ENCODE peak calls at places on chromosomes 1 and 21, in nine cellular contexts. X is left ventricle myocardium inferior; N is prostate gland; P is CD8-positive, alpha-beta memory T cell; T is colonic mucosa; R is K562; B is Panc1; D is mesendoderm; Z is sigmoid colon. M is an unnamed sample. For H3K4me1 and H3K27me3, the result is how much of the 10 kb centered on the place peaks cover.

GRCh38 chr1:15902882-15903281 is 55.4 kb downstream of the SPEN start:
- DNase-seq in X (no peak), N (no peak), P (no peak), T (no peak), R (no peak), B (peak), D (no peak), Z (no peak), M (no peak)

GRCh38 chr1:224433671-224434446 is 738 bp downstream of the WDR26 start:
- DNase-seq in X (peak), N (peak), P (peak), T (peak), R (no peak), B (no peak), D (peak), Z (peak), M (peak)

GRCh38 chr1:160672789-160673695 is 26.2 kb upstream of the SLAMF1 start:
- DNase-seq in X (no peak), N (no peak), P (no peak), T (no peak), R (no peak), B (no peak), D (no peak), Z (no peak), M (no peak)

GRCh38 chr1:85584264-85584781 is 3.8 kb downstream of the CCN1 start:
- DNase-seq in X (no peak), N (no peak), P (no peak), T (no peak), R (no peak), B (peak), D (peak), Z (no peak), M (no peak)

GRCh38 chr1:97925161-97925560 is 4.3 kb upstream of the DPYD start:
- DNase-seq in X (no peak), N (no peak), P (no peak), T (no peak), R (no peak), B (no peak), D (peak), Z (no peak), M (no peak)

GRCh38 chr21:25569084-25569483 is 38.2 kb downstream of the MRPL39 start:
- DNase-seq in X (no peak), N (no peak), P (no peak), T (no peak), R (no peak), B (no peak), D (no peak), Z (no peak), M (no peak)

GRCh38 chr1:93666613-93667384 is 14.8 kb downstream of the BCAR3 start:
- DNase-seq in X (no peak), N (peak), P (no peak), T (no peak), R (no peak), B (no peak), D (peak), Z (peak), M (no peak)

GRCh38 chr1:187936667-187937066 is 1107.9 kb downstream of the PLA2G4A start:
- DNase-seq in X (no peak), N (no peak), P (no peak), T (no peak), R (no peak), B (no peak), D (no peak), Z (no peak), M (no peak)

GRCh38 chr1:14970115-14970798 is 183.3 kb upstream of the TMEM51 start:
- DNase-seq in X (peak), N (no peak), P (no peak), T (peak), R (peak), B (peak), D (peak), Z (peak), M (peak)

GRCh38 chr1:156101880-156102279 is 12.6 kb upstream of the LMNA start:
- DNase-seq in X (peak), N (no peak), P (no peak), T (peak), R (no peak), B (no peak), D (no peak), Z (peak), M (peak)

GRCh38 chr1:156098782-156099181 is 15.7 kb upstream of the LMNA start:
- DNase-seq in X (no peak), N (no peak), P (no peak), T (no peak), R (no peak), B (no peak), D (no peak), Z (no peak), M (no peak)

GRCh38 chr1:156099282-156099681 is 15.2 kb upstream of the LMNA start:
- DNase-seq in X (no peak), N (no peak), P (no peak), T (no peak), R (no peak), B (no peak), D (no peak), Z (no peak), M (no peak)

GRCh38 chr1:156102634-156103511 is 11.6 kb upstream of the LMNA start:
- DNase-seq in X (no peak), N (no peak), P (no peak), T (peak), R (no peak), B (no peak), D (no peak), Z (peak), M (peak)

GRCh38 chr1:156100205-156100995 is 14.1 kb upstream of the LMNA start:
- DNase-seq in X (no peak), N (no peak), P (no peak), T (no peak), R (no peak), B (no peak), D (no peak), Z (no peak), M (no peak)
- H3K4me1 ChIP-seq in X (half or more), N (under half), P (under half), T (under half), R (under half), B (under half), D (under half), Z (under half), M (under half)

GRCh38 chr1:165566091-165566490 is 22.3 kb downstream of the LRRC52 start:
- DNase-seq in X (no peak), N (no peak), P (no peak), T (no peak), R (no peak), B (no peak), D (no peak), Z (no peak), M (no peak)
- H3K27me3 ChIP-seq in X (under half), N (under half), P (under half), T (under half), R (under half), B (under half), D (under half), Z (under half), M (under half)

GRCh38 chr1:90919900-90920299 is 101.9 kb downstream of the ZNF644 start:
- DNase-seq in X (no peak), N (no peak), P (no peak), T (no peak), R (no peak), B (no peak), D (no peak), Z (no peak), M (no peak)
- H3K4me1 ChIP-seq in X (half or more), N (under half), P (under half), T (under half), R (under half), B (under half), D (under half), Z (under half), M (under half)

DNA sequence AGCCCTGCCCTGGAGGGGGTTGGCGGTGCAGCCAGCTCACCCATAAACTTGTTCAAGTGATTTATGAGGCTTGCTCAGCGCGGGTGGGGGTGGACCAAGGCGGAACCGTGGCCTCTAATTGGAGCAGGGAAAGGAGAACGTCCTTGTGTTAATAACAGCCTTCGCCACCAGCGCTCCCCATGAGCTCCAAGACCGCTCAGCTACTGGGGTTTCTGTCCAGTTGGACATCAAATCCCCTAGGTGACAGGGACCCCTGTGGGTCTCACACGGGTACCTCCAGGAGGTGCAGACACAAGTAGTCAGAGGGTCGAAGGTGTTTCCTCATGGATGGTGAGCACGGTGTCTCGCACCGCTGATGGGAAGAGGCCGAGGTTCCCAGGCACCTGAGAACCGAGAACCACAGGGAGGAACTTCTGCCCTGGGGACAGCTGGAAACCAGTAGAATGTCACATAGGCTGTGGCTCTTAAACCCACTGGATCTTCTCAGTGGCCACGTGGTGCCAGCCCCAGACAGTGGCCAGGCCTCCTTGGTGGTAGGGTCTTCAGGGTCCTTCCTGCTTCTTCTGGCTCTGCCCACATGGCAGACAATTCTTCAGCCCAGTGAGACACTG is 3.7 kb upstream of the ACTRT2 start:
- DNase-seq in X (peak), N (no peak), P (no peak), T (no peak), R (no peak), B (no peak), D (no peak), Z (peak), M (peak)
- H3K27me3 ChIP-seq in X (half or more), N (under half), P (under half), T (under half), R (half or more), B (under half), D (under half), Z (half or more), M (under half)

GRCh38 chr1:209250970-209251636 is 332.4 kb upstream of the CAMK1G start:
- DNase-seq in X (no peak), N (no peak), P (no peak), T (no peak), R (no peak), B (no peak), D (no peak), Z (no peak), M (no peak)
- H3K4me1 ChIP-seq in X (under half), N (under half), P (under half), T (under half), R (under half), B (under half), D (under half), Z (under half), M (under half)